ENCODE peak calls at places on chromosomes 2 and 18, in nine cellular contexts. U, N, M, H, V, Z, S, F and R are unnamed samples.

GRCh38 chr2:66561645-66562336 is 126.9 kb downstream of the MEIS1 start:
- DNase-seq in N (peak), U (no peak), M (no peak), Z (no peak), H (no peak), S (no peak), F (no peak), V (no peak), R (no peak)

GRCh38 chr2:127048618-127048935 is 58.4 kb downstream of the BIN1 start:
- DNase-seq in V (no peak), Z (no peak), S (no peak), U (no peak), N (no peak), H (no peak), F (peak), M (no peak), R (no peak)

GRCh38 chr2:8500124-8501054 is 181.5 kb upstream of the ID2 start:
- DNase-seq in U (no peak), M (no peak), V (peak), F (no peak), S (peak), H (no peak), N (peak), Z (no peak), R (no peak)

GRCh38 chr2:158735822-158736580 is 59.1 kb upstream of the DAPL1 start:
- DNase-seq in N (no peak), V (no peak), Z (no peak), S (no peak), U (no peak), H (no peak), F (no peak), M (no peak), R (no peak)

GRCh38 chr18:61844726-61845125 is 48.1 kb downstream of the RNF152 start:
- DNase-seq in V (no peak), N (no peak), M (no peak), S (no peak), H (no peak), F (no peak), Z (no peak), U (no peak), R (no peak)

GRCh38 chr2:20135631-20136050 is 84.2 kb upstream of the LAPTM4A start:
- DNase-seq in U (no peak), V (peak), N (peak), S (peak), H (no peak), M (peak), Z (no peak), F (no peak), R (peak)

GRCh38 chr2:213187833-213188532 is 36.6 kb upstream of the IKZF2 start:
- DNase-seq in Z (no peak), N (peak), U (no peak), M (peak), V (peak), F (no peak), H (peak), S (peak), R (peak)

GRCh38 chr18:3281456-3282400 is 19.8 kb downstream of the MYL12B start:
- DNase-seq in V (peak), H (peak), F (no peak), U (no peak), N (peak), M (peak), Z (no peak), S (peak), R (no peak)

GRCh38 chr2:197986977-197987376 is 182.6 kb downstream of the PLCL1 start:
- DNase-seq in Z (no peak), S (no peak), F (no peak), U (no peak), H (no peak), V (no peak), N (peak), M (no peak), R (no peak)

GRCh38 chr2:10753156-10753555 is 31.7 kb downstream of the ATP6V1C2 start:
- DNase-seq in S (no peak), U (no peak), Z (no peak), M (no peak), N (no peak), F (no peak), H (no peak), V (no peak), R (no peak)

GRCh38 chr2:66001538-66001937 is 433.4 kb upstream of the MEIS1 start:
- DNase-seq in M (no peak), S (no peak), F (no peak), Z (no peak), U (no peak), N (no peak), V (no peak), H (no peak), R (no peak)

GRCh38 chr2:144183744-144184143 is 336.2 kb downstream of the ZEB2 start:
- DNase-seq in H (no peak), Z (no peak), F (peak), V (peak), N (peak), U (peak), M (peak), S (peak), R (no peak)

GRCh38 chr2:226911932-226912331 is 76.1 kb downstream of the RHBDD1 start:
- DNase-seq in F (no peak), N (peak), H (no peak), U (no peak), M (peak), V (peak), Z (no peak), S (no peak), R (peak)

GRCh38 chr2:229270551-229271410 is at the start of gene PID1:
- DNase-seq in Z (no peak), U (no peak), V (peak), N (peak), F (peak), S (peak), H (peak), M (peak), R (no peak)

GRCh38 chr2:172172513-172173217 is 70.0 kb upstream of the DLX2 start:
- DNase-seq in F (peak), U (no peak), Z (peak), N (peak), V (peak), M (peak), S (peak), H (no peak), R (peak)

GRCh38 chr2:217289909-217290283 is 430.0 kb upstream of the TNP1 start:
- DNase-seq in N (no peak), U (no peak), V (peak), Z (no peak), F (no peak), H (no peak), S (peak), M (peak), R (no peak)

GRCh38 chr2:128578406-128579385 is 260.0 kb upstream of the HS6ST1 start:
- DNase-seq in M (no peak), H (no peak), V (peak), F (no peak), N (no peak), U (no peak), Z (no peak), S (peak), R (no peak)

GRCh38 chr2:3198119-3198518 is 179.5 kb downstream of the EIPR1 start:
- DNase-seq in N (no peak), S (no peak), U (no peak), F (no peak), Z (no peak), V (no peak), H (no peak), M (no peak), R (no peak)

GRCh38 chr2:33047939-33048338 is 101.2 kb downstream of the LTBP1 start:
- DNase-seq in N (no peak), M (peak), V (peak), H (peak), Z (no peak), S (no peak), U (no peak), F (no peak), R (no peak)

GRCh38 chr2:43612944-43613343 is 17.1 kb upstream of the THADA start:
- DNase-seq in H (no peak), N (no peak), U (no peak), S (no peak), M (no peak), F (no peak), V (no peak), Z (no peak), R (no peak)

GRCh38 chr2:38171208-38171858 is 95.4 kb upstream of the CYP1B1 start:
- DNase-seq in H (no peak), V (no peak), N (no peak), S (no peak), F (no peak), M (no peak), U (no peak), Z (no peak), R (no peak)

GRCh38 chr2:202035089-202035940 is 1.7 kb downstream of the FZD7 start:
- DNase-seq in S (peak), U (no peak), V (peak), H (no peak), Z (peak), N (peak), M (peak), F (peak), R (peak)

GRCh38 chr18:33578371-33579146 is 540 bp downstream of the ASXL3 start:
- DNase-seq in Z (no peak), V (no peak), M (peak), F (peak), U (no peak), S (peak), N (no peak), H (no peak), R (no peak)

GRCh38 chr2:229170907-229171306 is 100.2 kb downstream of the PID1 start:
- DNase-seq in M (no peak), U (no peak), H (no peak), N (no peak), Z (no peak), S (no peak), F (no peak), V (no peak), R (no peak)

GRCh38 chr18:48946329-48946835 is 4.4 kb downstream of the SMAD7 start:
- DNase-seq in V (peak), S (no peak), Z (no peak), H (peak), M (peak), N (peak), U (no peak), F (no peak), R (no peak)

GRCh38 chr18:68925268-68925667 is 127.4 kb downstream of the CCDC102B start:
- DNase-seq in Z (no peak), H (no peak), V (no peak), U (no peak), N (peak), F (no peak), S (peak), M (no peak), R (no peak)

GRCh38 chr18:79682896-79683625 is 3.5 kb downstream of the CTDP1 start:
- DNase-seq in F (no peak), Z (no peak), N (no peak), S (no peak), U (no peak), H (no peak), V (no peak), M (no peak), R (no peak)

GRCh38 chr2:189581354-189582139 is 961 bp upstream of the SLC40A1 start:
- DNase-seq in M (no peak), S (peak), U (no peak), Z (no peak), V (no peak), N (no peak), F (peak), H (no peak), R (no peak)

GRCh38 chr2:3617198-3617890 is 22.4 kb downstream of the COLEC11 start:
- DNase-seq in U (no peak), Z (no peak), N (no peak), S (no peak), F (peak), M (no peak), H (no peak), V (no peak), R (no peak)

GRCh38 chr2:112662702-112663101 is 17.0 kb downstream of the SLC20A1 start:
- DNase-seq in V (no peak), Z (no peak), M (no peak), S (peak), U (no peak), F (no peak), N (no peak), H (no peak), R (no peak)

GRCh38 chr2:7272180-7272579 is 355.0 kb downstream of the RNF144A start:
- DNase-seq in U (no peak), H (peak), V (peak), N (peak), M (peak), Z (no peak), S (no peak), F (no peak), R (no peak)

GRCh38 chr2:55158111-55158814 is 73.8 kb downstream of the CLHC1 start:
- DNase-seq in M (no peak), Z (no peak), N (no peak), F (no peak), V (no peak), U (no peak), S (no peak), H (no peak), R (no peak)

GRCh38 chr2:36360063-36360462 is 4.5 kb downstream of the CRIM1 start:
- DNase-seq in M (no peak), N (no peak), H (no peak), F (no peak), V (no peak), S (no peak), U (no peak), Z (no peak), R (no peak)

GRCh38 chr2:134522436-134522835 is 196.4 kb downstream of the TMEM163 start:
- DNase-seq in V (no peak), H (no peak), M (no peak), F (no peak), S (no peak), U (no peak), N (no peak), Z (no peak), R (no peak)

GRCh38 chr2:232876978-232877441 is 6.9 kb downstream of the SNORC start:
- DNase-seq in U (no peak), N (no peak), V (no peak), H (no peak), M (no peak), F (peak), Z (no peak), S (no peak), R (no peak)

DNA sequence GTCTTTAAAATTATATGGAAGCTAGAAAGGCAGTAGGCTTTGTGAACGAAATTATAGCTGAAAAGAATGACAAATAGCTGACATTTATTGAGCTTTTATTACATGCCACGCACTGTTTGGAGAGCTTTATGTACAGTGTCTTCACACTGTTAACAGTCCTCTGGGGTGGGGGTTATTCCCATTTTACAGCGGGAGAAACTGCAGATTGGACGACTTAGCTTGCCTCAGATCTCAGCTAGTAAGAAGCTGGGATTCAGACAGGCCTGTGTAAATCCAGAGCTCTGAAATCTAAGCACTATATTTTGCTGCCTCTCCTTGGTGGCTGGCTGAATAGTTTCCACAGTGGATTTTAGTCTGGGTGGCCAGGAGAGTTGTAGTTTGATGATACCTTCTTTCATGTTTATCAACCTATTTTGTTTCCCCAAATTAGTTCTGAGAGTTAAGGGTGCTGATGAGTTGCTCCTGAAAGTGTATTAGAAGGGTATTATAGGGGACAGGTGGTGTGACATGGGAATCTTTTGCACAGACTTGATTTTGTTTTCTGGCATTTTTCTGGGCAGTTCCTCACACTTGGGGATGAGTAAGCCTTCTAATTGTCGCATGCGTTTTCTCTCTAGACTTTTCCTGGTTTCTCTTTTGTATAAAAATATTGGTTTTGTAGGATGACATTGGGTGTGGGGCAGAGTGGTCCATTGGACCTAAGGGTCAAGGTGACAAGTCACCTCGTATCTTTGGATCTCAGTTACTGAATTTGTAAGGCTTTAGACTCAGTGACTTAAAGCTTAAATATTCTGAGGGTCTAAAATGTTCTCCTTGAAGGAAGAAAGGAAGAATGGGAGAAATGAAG is 1.5 kb downstream of the ACSL3 start:
- DNase-seq in F (no peak), H (no peak), S (peak), U (no peak), N (peak), M (no peak), Z (no peak), V (peak), R (no peak)
- TF ChIP-seq CTCF in F (no peak), H (peak), S (peak), U (no peak), N (peak), M (no peak), Z (no peak), V (peak), R (peak)

GRCh38 chr2:85785027-85785822 is 31.4 kb downstream of the ATOH8 start:
- DNase-seq in N (peak), M (peak), F (peak), S (peak), H (peak), V (peak), Z (no peak), U (no peak), R (no peak)
- TF ChIP-seq CTCF in N (no peak), M (no peak), F (no peak), S (no peak), H (no peak), V (no peak), Z (no peak), U (no peak), R (no peak)

DNA sequence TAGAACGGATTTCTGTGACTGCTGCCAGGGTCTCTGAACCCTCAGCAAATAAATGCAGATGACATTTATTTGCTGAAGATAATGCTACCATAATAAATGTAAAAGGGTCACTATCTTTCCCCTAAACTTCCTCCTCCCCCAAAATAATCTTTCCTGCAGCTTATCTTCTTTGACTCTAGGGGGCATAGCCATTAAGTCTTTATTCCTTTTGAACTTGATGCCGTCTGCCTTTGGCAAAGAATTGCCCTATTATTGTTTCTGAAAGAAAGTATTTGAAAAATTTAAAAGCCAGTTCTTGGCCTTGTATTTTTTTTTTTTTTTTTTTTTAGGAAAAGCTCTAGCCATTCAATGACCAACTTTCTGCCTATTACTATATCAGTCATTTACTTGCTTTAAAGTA is 63.5 kb upstream of the ACSL3 start:
- DNase-seq in S (no peak), H (peak), F (no peak), U (no peak), Z (no peak), M (peak), V (peak), N (peak), R (no peak)
- TF ChIP-seq CTCF in S (peak), H (peak), F (no peak), U (peak), Z (peak), M (peak), V (peak), N (peak), R (peak)

DNA sequence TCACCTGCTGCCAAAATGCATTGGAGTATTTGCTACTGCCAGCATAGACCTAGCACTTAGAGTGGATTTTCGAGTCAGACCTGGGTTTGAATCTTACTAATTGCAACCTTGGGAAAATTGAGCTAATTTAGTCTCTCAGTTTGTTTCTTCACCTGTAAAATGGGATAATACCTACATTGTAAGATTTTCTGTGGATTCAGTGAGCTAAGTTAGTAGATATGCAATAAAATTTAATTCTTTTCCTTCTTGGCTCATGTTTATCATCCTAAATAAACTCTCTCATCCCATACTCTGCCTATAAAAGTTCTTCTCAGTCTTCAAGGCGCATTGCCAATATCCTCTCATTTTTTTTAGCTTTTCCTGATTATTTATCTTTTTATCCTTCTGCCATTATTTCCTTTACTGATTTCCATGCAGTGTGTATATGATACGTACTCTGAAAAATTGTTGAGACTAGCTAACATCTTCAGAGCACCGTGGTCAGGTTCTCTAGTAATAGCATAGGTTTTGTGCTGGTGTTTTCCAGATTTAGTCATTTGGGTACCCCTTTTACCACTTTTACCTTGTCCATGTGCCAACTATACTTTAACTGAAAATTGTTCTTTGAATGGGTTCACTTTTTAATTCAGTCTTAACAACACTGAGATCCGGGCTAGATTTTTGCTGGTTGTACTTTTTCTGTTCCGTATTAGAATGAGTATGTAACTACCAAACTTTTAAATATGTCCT is 7.3 kb downstream of the CEP192 start:
- DNase-seq in M (no peak), N (no peak), V (no peak), F (no peak), S (no peak), Z (no peak), H (no peak), U (no peak), R (no peak)
- TF ChIP-seq CTCF in M (no peak), N (no peak), V (no peak), F (no peak), S (no peak), Z (no peak), H (no peak), U (no peak), R (no peak)

DNA sequence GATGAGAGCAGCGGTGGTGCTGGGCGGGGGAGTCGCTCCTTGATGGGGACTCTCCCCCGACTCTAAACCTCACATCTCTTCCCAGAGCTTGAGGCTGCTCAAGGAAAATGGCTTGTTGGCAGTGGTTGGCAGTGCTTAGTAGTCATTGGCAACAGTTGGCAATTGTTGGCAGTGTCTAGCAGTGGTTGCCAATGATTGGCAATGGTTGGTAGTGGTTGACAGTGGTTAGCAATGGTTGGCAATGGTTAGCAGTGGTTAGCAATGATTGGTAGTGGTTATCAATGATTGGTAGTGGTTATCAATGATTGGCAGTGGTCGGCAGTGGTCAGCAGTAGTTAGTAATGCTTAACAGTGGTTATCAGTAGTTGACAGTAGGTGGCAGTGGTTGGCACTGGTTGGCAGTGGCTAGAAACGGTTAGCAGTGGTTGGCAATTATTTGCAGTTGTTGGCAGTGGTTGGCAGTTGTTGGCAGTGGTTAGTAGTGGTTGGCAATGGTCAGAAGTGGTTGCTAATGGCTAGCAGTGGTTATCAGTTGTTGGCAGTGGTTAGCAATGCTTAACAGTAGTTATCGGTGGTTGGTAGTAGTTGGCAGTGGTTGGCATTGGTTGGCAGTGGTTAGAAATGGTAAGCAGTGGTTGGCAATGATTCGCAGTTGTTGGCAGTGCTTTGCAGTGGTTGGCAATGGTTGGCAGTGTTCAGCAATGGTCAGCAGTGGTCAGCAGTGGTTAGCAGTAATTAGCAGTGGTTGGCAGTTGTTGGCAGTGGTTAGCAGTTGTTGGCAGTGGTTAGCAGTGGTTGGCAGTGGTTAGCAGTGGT is 85.4 kb upstream of the OTOS start:
- DNase-seq in U (no peak), V (no peak), N (no peak), H (no peak), S (no peak), Z (no peak), M (no peak), F (no peak), R (no peak)
- TF ChIP-seq CTCF in U (no peak), V (no peak), N (no peak), H (no peak), S (no peak), Z (no peak), M (no peak), F (no peak), R (peak)